ENCODE peak calls at places on chromosomes 16 and 17, in eight cellular contexts. N is upper lobe of right lung, U is GM13977, M is bronchial epithelial cell, B is SK-N-SH, F is adrenal gland, T is CD14-positive monocyte, Q is body of pancreas. X is an unnamed sample.

GRCh38 chr17:65074778-65075250 is 18.3 kb upstream of the GNA13 start:
- DNase-seq in B (peak), M (no peak), F (peak), N (peak), T (no peak), U (no peak), Q (peak), X (peak)

GRCh38 chr17:70945386-70945785 is 776.1 kb downstream of the KCNJ2 start:
- DNase-seq in T (no peak), F (no peak), Q (no peak), U (no peak), M (no peak), N (no peak), B (no peak), X (no peak)

GRCh38 chr17:20008242-20009051 is 712 bp upstream of the SPECC1 start:
- DNase-seq in T (no peak), B (peak), F (peak), U (no peak), M (peak), Q (peak), N (no peak), X (peak)

GRCh38 chr17:6497496-6498221 is 53.4 kb downstream of the PIMREG start:
- DNase-seq in N (peak), F (no peak), Q (no peak), U (no peak), M (no peak), B (no peak), T (no peak), X (no peak)

GRCh38 chr17:82520041-82520910 is 744 bp downstream of the FOXK2 start:
- DNase-seq in N (peak), M (no peak), Q (peak), U (peak), T (no peak), B (peak), F (no peak), X (peak)

GRCh38 chr17:45852535-45853297 is 8.0 kb downstream of the SPPL2C start:
- DNase-seq in U (peak), B (peak), N (peak), T (no peak), Q (peak), F (peak), M (peak), X (no peak)

GRCh38 chr16:8665529-8665928 is 8.9 kb upstream of the ABAT start:
- DNase-seq in Q (no peak), M (no peak), T (no peak), B (no peak), N (no peak), U (no peak), F (no peak), X (no peak)

GRCh38 chr16:50821586-50821985 is 79.7 kb downstream of the CYLD start:
- DNase-seq in N (no peak), T (no peak), M (peak), B (no peak), F (no peak), Q (no peak), U (no peak), X (no peak)

GRCh38 chr16:86398622-86399021 is 111.7 kb upstream of the FOXF1 start:
- DNase-seq in T (no peak), U (no peak), Q (no peak), M (no peak), F (no peak), N (no peak), B (no peak), X (no peak)

GRCh38 chr16:78925071-78925714 is 675.3 kb downstream of the MAF start:
- DNase-seq in U (no peak), T (no peak), M (peak), B (peak), N (peak), F (peak), Q (peak), X (no peak)

GRCh38 chr17:44004761-44005526 is 522 bp downstream of the NAGS start:
- DNase-seq in F (no peak), N (peak), B (peak), M (peak), Q (no peak), U (no peak), T (no peak), X (no peak)

GRCh38 chr17:36840796-36841195 is 96.5 kb upstream of the LHX1 start:
- DNase-seq in M (no peak), B (no peak), N (no peak), Q (no peak), U (no peak), F (no peak), T (no peak), X (no peak)

GRCh38 chr17:36839256-36839655 is 98.0 kb upstream of the LHX1 start:
- DNase-seq in B (no peak), T (no peak), F (no peak), Q (no peak), M (no peak), N (no peak), U (no peak), X (no peak)

GRCh38 chr17:36837193-36837592 is 100.1 kb upstream of the LHX1 start:
- DNase-seq in T (no peak), F (no peak), N (no peak), Q (no peak), U (no peak), B (no peak), M (no peak), X (no peak)

GRCh38 chr17:36835036-36835435 is 102.2 kb upstream of the LHX1 start:
- DNase-seq in M (no peak), U (no peak), T (no peak), F (no peak), B (no peak), Q (no peak), N (no peak), X (no peak)

GRCh38 chr17:36837616-36838272 is 99.5 kb upstream of the LHX1 start:
- DNase-seq in M (no peak), B (no peak), F (no peak), T (no peak), Q (no peak), N (no peak), U (no peak), X (no peak)
- TF ChIP-seq CTCF in M (no peak), B (no peak), F (no peak), T (no peak), Q (no peak), N (no peak), U (no peak), X (no peak)

GRCh38 chr17:59607061-59607460 is 12.6 kb upstream of the CLTC start:
- DNase-seq in M (no peak), F (no peak), B (no peak), T (no peak), N (no peak), U (no peak), Q (no peak), X (no peak)

GRCh38 chr17:59611503-59611902 is 8.2 kb upstream of the CLTC start:
- DNase-seq in F (no peak), T (no peak), B (no peak), M (no peak), U (no peak), Q (no peak), N (no peak), X (no peak)

DNA sequence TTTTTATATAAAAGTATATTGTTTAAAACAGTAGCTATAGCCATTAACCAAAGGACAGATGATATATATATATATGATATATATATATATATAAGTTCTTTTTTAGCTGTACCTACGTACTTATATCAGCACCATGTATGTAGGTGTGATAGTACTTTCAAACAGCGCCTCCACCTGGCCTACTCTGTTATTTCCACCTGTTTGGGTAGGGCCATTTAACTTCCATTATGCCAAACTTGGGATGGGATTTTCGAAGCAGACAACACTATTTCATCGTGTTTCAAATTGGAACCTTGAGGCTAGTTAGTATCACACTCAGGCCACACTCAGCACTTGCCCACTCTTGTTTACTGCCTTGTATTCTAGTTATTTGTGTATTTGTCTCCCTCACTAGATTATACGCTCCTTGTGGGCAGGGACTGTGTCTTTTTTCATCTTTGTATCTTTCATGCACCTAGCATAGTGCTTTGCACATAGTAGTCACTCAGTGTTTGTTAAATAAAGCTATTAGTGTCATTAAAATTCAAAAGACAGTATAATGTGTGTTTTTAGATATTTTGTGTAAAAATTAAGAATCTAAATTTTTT is 11.8 kb upstream of the CLTC start:
- DNase-seq in U (no peak), T (no peak), B (peak), M (no peak), Q (peak), F (no peak), N (no peak), X (no peak)
- TF ChIP-seq CTCF in U (peak), T (peak), B (peak), M (no peak), Q (no peak), F (no peak), N (peak), X (peak)

DNA sequence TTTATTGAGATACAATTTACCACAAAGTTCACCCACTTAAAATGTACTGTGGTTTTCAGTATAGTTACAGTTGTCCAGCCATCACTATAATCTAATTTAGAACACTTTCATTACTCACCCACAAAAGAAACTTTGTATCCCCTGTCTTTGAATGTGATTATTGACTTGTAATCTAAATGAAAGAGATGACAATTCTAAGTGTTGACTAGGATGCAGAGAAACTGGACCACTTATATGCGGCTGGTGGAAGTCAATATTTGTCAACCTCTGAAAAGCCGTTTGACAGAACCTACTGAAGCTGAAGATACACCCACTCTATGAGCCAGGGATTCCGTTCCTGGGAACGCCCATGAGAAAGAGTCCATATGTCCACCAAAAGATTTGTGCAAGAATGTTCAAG is 36.8 kb downstream of the TEKT5 start:
- DNase-seq in N (no peak), B (no peak), T (no peak), M (no peak), Q (no peak), F (no peak), U (no peak), X (no peak)
- TF ChIP-seq CTCF in N (no peak), B (no peak), T (no peak), M (no peak), Q (no peak), F (no peak), U (no peak), X (no peak)

GRCh38 chr16:3793161-3793576 is 75.8 kb upstream of the TRAP1 start:
- DNase-seq in F (no peak), B (no peak), Q (no peak), T (no peak), U (no peak), M (peak), N (no peak), X (no peak)
- TF ChIP-seq CTCF in F (no peak), B (no peak), Q (no peak), T (no peak), U (no peak), M (peak), N (peak), X (no peak)

DNA sequence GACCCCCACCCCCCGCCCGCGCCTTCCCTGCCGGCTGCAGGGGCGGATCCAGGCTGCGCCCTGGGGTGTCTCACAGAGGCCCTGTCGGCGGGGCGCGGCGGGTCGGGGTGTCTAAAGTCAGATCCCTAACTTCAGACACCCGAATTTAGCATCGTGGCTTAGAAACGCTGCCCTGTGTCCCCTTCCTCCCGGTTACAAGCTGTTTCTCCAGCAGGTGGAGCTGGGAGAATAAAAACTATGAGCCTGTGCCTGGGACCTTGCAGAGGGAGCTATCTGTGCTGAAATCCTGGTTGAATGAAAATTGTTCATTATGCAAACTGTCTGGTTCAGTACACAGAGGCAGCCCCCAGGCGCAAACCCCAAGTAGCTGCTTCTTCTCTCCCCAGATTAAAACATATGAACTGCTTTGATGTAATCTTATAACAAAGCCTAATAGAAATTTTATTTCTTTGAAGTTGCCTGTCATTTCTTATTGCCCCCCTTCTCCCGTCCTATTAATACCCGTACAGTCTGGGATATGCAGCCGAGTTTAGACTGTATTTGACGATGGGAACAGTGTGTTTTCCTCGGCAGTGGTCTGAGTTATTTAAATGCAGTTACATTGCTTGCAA is 79.0 kb downstream of the RPA1 start:
- DNase-seq in M (peak), N (no peak), F (peak), Q (peak), U (peak), T (no peak), B (peak), X (peak)
- TF ChIP-seq CTCF in M (peak), N (peak), F (peak), Q (peak), U (peak), T (no peak), B (peak), X (peak)

X was measured in mesothelial cell of epicardium.